ENCODE peak calls at places on chromosomes 6 and 20, in ten cellular contexts. K is cardiac muscle cell, D is BJ, G is IMR-90, L is RWPE2, M is brain microvascular endothelial cell, J is aorta, N is left lung, Z is mammary epithelial cell, E is upper lobe of right lung. I is an unnamed sample. For H3K27me3, the result is how much of the 10 kb centered on the place peaks cover.

GRCh38 chr6:54519161-54519560 is 210.9 kb downstream of the TINAG start:
- DNase-seq in M (no peak), J (no peak), Z (no peak), D (no peak), K (no peak), G (no peak), E (no peak), L (no peak), N (no peak), I (no peak)

GRCh38 chr20:57223648-57224489 is 42.6 kb downstream of the BMP7 start:
- DNase-seq in M (no peak), Z (peak), J (peak), G (no peak), L (no peak), K (no peak), N (no peak), E (no peak), D (no peak), I (no peak)

GRCh38 chr6:15299430-15300131 is 53.7 kb downstream of the JARID2 start:
- DNase-seq in D (no peak), L (no peak), N (no peak), J (no peak), E (no peak), M (no peak), K (no peak), G (peak), Z (no peak), I (peak)

GRCh38 chr20:9422335-9422734 is 92.1 kb upstream of the LAMP5 start:
- DNase-seq in L (no peak), J (no peak), D (no peak), G (peak), M (no peak), E (no peak), N (no peak), K (no peak), Z (no peak), I (no peak)

GRCh38 chr20:46802696-46803445 is 91.8 kb upstream of the EYA2 start:
- DNase-seq in G (no peak), E (no peak), L (no peak), J (no peak), Z (no peak), K (no peak), N (no peak), D (no peak), M (no peak), I (no peak)

GRCh38 chr20:52219441-52219840 is 27.9 kb upstream of the ZFP64 start:
- DNase-seq in M (no peak), L (no peak), D (no peak), N (no peak), J (no peak), E (no peak), G (peak), Z (no peak), K (no peak), I (no peak)

GRCh38 chr20:18394363-18394762 is 72.5 kb downstream of the DZANK1 start:
- DNase-seq in K (no peak), E (no peak), L (no peak), D (no peak), M (no peak), Z (no peak), G (no peak), J (no peak), N (no peak), I (no peak)

GRCh38 chr6:145025488-145025887 is 709.8 kb downstream of the EPM2A start:
- DNase-seq in L (no peak), M (no peak), D (no peak), J (no peak), K (no peak), E (no peak), N (no peak), Z (no peak), G (no peak), I (no peak)

GRCh38 chr20:36234771-36235320 is 1.4 kb upstream of the AAR2 start:
- DNase-seq in N (no peak), G (no peak), K (no peak), L (peak), D (no peak), M (no peak), J (no peak), E (no peak), Z (no peak), I (no peak)

GRCh38 chr6:77926198-77926752 is 273.4 kb downstream of the MEI4 start:
- DNase-seq in N (no peak), Z (peak), D (no peak), G (no peak), J (no peak), K (peak), M (peak), L (no peak), E (no peak), I (no peak)

GRCh38 chr20:50900261-50900660 is 31.0 kb downstream of the ADNP start:
- DNase-seq in L (no peak), E (no peak), Z (no peak), G (no peak), M (no peak), D (no peak), K (no peak), J (no peak), N (no peak), I (no peak)

DNA sequence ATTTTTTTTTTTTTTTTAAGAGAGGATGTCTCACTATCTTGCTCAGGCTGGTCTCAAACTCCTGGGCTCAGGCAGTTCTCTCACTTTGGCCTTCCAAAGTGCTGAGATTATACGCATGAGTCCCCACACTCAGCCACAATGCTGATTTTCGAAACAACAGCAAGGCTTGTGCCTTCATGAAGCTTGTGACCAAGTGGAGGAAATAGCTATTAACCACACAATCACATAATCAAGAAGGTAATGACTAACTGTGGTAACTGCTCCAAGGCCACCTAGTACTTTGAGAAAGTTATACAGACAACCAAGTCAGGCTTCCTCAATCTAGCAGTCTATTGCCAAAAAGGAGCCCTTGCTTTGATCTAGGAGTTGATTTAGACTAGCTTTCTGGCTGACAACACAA is 46.3 kb downstream of the SOD2 start:
- DNase-seq in G (peak), N (no peak), K (no peak), E (no peak), Z (peak), M (no peak), D (peak), L (no peak), J (no peak), I (no peak)
- H3K27me3 ChIP-seq in G (under half), N (under half), K (under half), E (under half), Z (under half), M (under half), D (under half), L (under half), J (under half), I (under half)

GRCh38 chr6:99613398-99613704 is 6.7 kb downstream of the PRDM13 start:
- DNase-seq in N (peak), D (no peak), J (peak), M (no peak), Z (no peak), G (peak), L (no peak), E (no peak), K (peak), I (no peak)

GRCh38 chr6:99608886-99609482 is 2.4 kb downstream of the PRDM13 start:
- DNase-seq in J (no peak), N (no peak), M (no peak), L (no peak), D (no peak), Z (no peak), E (no peak), K (no peak), G (no peak), I (no peak)

GRCh38 chr6:99609839-99610489 is 3.3 kb downstream of the PRDM13 start:
- DNase-seq in M (no peak), D (no peak), K (no peak), Z (no peak), N (no peak), G (no peak), L (no peak), J (no peak), E (no peak), I (no peak)

GRCh38 chr6:99612551-99613397 is 6.1 kb downstream of the PRDM13 start:
- DNase-seq in M (no peak), G (no peak), K (no peak), E (no peak), J (no peak), L (no peak), D (no peak), Z (no peak), N (peak), I (no peak)

GRCh38 chr6:99611148-99611547 is 4.5 kb downstream of the PRDM13 start:
- DNase-seq in G (peak), J (no peak), N (no peak), D (no peak), E (no peak), Z (no peak), M (no peak), L (no peak), K (no peak), I (peak)
- H3K27me3 ChIP-seq in G (half or more), J (under half), N (half or more), D (half or more), E (half or more), Z (half or more), M (half or more), L (half or more), K (half or more), I (under half)

GRCh38 chr6:97422171-97422570 is 139.2 kb upstream of the MMS22L start:
- DNase-seq in D (no peak), Z (no peak), E (no peak), K (no peak), N (no peak), J (no peak), G (no peak), M (no peak), L (no peak), I (no peak)
- H3K27me3 ChIP-seq in D (under half), Z (under half), E (under half), K (under half), N (under half), J (under half), G (under half), M (under half), L (under half), I (under half)

GRCh38 chr20:23035731-23036130 is 619 bp downstream of the SSTR4 start:
- DNase-seq in J (no peak), Z (no peak), K (no peak), D (no peak), G (no peak), L (no peak), M (no peak), E (no peak), N (no peak), I (no peak)

GRCh38 chr20:23032056-23032455 is 3.1 kb upstream of the SSTR4 start:
- DNase-seq in M (no peak), E (no peak), L (no peak), G (no peak), Z (no peak), J (no peak), N (no peak), D (no peak), K (peak), I (no peak)

GRCh38 chr20:23032679-23033078 is 2.4 kb upstream of the SSTR4 start:
- DNase-seq in K (no peak), J (no peak), E (no peak), N (no peak), Z (no peak), G (no peak), M (no peak), L (no peak), D (no peak), I (peak)

GRCh38 chr20:23034721-23035671 is at the start of gene SSTR4:
- DNase-seq in L (no peak), K (peak), D (no peak), N (no peak), M (no peak), J (no peak), Z (no peak), E (no peak), G (no peak), I (no peak)

DNA sequence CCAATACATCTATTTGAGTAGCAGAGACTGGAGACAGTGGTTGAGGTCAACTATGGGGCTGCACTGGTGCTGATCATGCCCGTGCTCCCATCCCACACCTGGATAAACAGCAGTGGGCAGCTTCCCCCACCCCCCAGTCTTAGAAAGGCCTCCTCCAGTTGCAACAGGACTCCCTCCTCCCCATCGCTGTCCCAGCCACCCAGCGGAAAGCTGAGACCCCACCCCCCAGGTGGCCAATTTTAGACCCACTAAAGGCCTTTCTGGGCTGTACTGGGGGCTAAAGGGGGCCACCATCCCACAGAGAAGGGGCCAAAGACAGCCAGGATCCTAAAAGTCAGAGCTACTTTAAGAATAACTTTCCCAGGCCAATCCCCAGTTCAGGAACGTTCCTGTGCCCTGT is 1.2 kb upstream of the SSTR4 start:
- DNase-seq in L (no peak), K (no peak), E (no peak), D (no peak), Z (no peak), N (no peak), M (no peak), J (no peak), G (no peak), I (no peak)
- H3K27me3 ChIP-seq in L (under half), K (half or more), E (under half), D (under half), Z (under half), N (under half), M (under half), J (under half), G (under half), I (under half)

GRCh38 chr6:27154696-27155095 is 92.8 kb upstream of the PRSS16 start:
- DNase-seq in K (no peak), N (no peak), G (no peak), D (no peak), J (no peak), M (no peak), Z (no peak), L (no peak), E (no peak), I (no peak)
- H3K27me3 ChIP-seq in K (under half), N (under half), G (under half), D (under half), J (under half), M (under half), Z (under half), L (under half), E (under half), I (under half)

GRCh38 chr6:88164061-88164460 is 2.1 kb downstream of the CNR1 start:
- DNase-seq in D (no peak), G (no peak), N (no peak), K (no peak), E (no peak), J (no peak), Z (no peak), L (no peak), M (no peak), I (no peak)
- H3K27me3 ChIP-seq in D (under half), G (under half), N (half or more), K (half or more), E (half or more), J (under half), Z (under half), L (half or more), M (under half), I (under half)

I was measured in DND-41.